ENCODE peak calls at places on chromosome X, in four cellular contexts. X is GF-D8; V is AG10803; R is stimulated activated CD8-positive, alpha-beta memory T cell treated with anti-CD3 and anti-CD28 coated beads, Interleukin-15, amount 100 ng/mL, for 24 hours. W is an unnamed sample.

GRCh38 chrX:30674799-30675198 is 21.6 kb downstream of the GK start:
- DNase-seq in X (no peak), V (no peak), R (no peak), W (no peak)

GRCh38 chrX:44945736-44946135 is 72.7 kb downstream of the KDM6A start:
- DNase-seq in X (no peak), V (no peak), R (no peak), W (peak)

GRCh38 chrX:20056704-20057103 is 60.0 kb downstream of the MAP7D2 start:
- DNase-seq in X (no peak), V (no peak), R (no peak), W (no peak)

GRCh38 chrX:96424007-96424406 is 260.6 kb upstream of the DIAPH2 start:
- DNase-seq in X (no peak), V (peak), R (no peak), W (no peak)

GRCh38 chrX:12751887-12752286 is 39.3 kb upstream of the PRPS2 start:
- DNase-seq in X (no peak), V (no peak), R (no peak), W (no peak)

GRCh38 chrX:8192276-8192675 is 21.2 kb upstream of the VCX2 start:
- DNase-seq in X (no peak), V (no peak), R (no peak), W (no peak)

GRCh38 chrX:39149761-39150160 is 348.5 kb downstream of the MID1IP1 start:
- DNase-seq in X (peak), V (peak), R (peak), W (peak)

GRCh38 chrX:111861605-111862004 is 14.4 kb upstream of the TRPC5OS start:
- DNase-seq in X (no peak), V (no peak), R (no peak), W (no peak)

GRCh38 chrX:150897371-150898319 is 823 bp downstream of the CD99L2 start:
- DNase-seq in X (no peak), V (peak), R (no peak), W (peak)

GRCh38 chrX:11558972-11559371 is 106.7 kb downstream of the ARHGAP6 start:
- DNase-seq in X (no peak), V (no peak), R (no peak), W (peak)

GRCh38 chrX:104803219-104803618 is 237.2 kb downstream of the IL1RAPL2 start:
- DNase-seq in X (no peak), V (no peak), R (no peak), W (no peak)

W was measured in OCI-LY7.